ENCODE peak calls at places on chromosomes 5 and 9, in six cellular contexts. X, J, W, P, D and G are unnamed samples.
A peak's percentile ranks its signal among the peaks of the same experiment; 100 is the strongest.

GRCh38 chr5:108727154-108727638 is 20.5 kb upstream of the FER start:
- DNase-seq in P (no peak), W (peak; percentile 26), D (no peak), J (no peak), X (peak; percentile 59), G (no peak)

GRCh38 chr9:127212453-127212852 is 52.1 kb upstream of the GARNL3 start:
- DNase-seq in D (no peak), W (no peak), P (no peak), X (no peak), J (no peak), G (no peak)

GRCh38 chr5:142881727-142882126 is 111.5 kb downstream of the ARHGAP26 start:
- DNase-seq in J (no peak), W (no peak), P (no peak), D (no peak), X (no peak), G (no peak)

GRCh38 chr9:110178281-110178680 is 29.7 kb downstream of the C9orf152 start:
- DNase-seq in X (no peak), D (no peak), J (no peak), W (no peak), P (no peak), G (no peak)

GRCh38 chr9:93636667-93637066 is 60.3 kb downstream of the PHF2 start:
- DNase-seq in J (no peak), X (no peak), P (no peak), D (no peak), W (no peak), G (no peak)

GRCh38 chr5:136020383-136021015 is 8.3 kb upstream of the TGFBI start:
- DNase-seq in P (no peak), J (no peak), D (peak; percentile 88), X (no peak), W (peak; percentile 97), G (no peak)

GRCh38 chr5:142277796-142278195 is 47.0 kb downstream of the SPRY4 start:
- DNase-seq in P (no peak), X (no peak), W (no peak), J (no peak), D (no peak), G (no peak)

GRCh38 chr9:22037954-22038690 is 29.0 kb upstream of the CDKN2B start:
- DNase-seq in P (no peak), W (peak; percentile 66), D (no peak), X (no peak), J (no peak), G (no peak)

GRCh38 chr9:124894741-124895170 is 32.8 kb downstream of the ARPC5L start:
- DNase-seq in D (peak; percentile 14), W (peak; percentile 79), J (no peak), P (peak; percentile 37), X (no peak), G (no peak)

GRCh38 chr5:135335031-135335828 is 63.8 kb downstream of the MACROH2A1 start:
- DNase-seq in J (no peak), W (peak; percentile 45), X (no peak), P (no peak), D (no peak), G (no peak)

GRCh38 chr9:4936823-4937222 is 48.2 kb upstream of the JAK2 start:
- DNase-seq in P (peak; percentile 38), D (no peak), J (no peak), W (no peak), X (no peak), G (no peak)

GRCh38 chr9:136705564-136705963 is 6.8 kb upstream of the DIPK1B start:
- DNase-seq in X (no peak), D (no peak), P (no peak), W (no peak), J (no peak), G (no peak)

GRCh38 chr9:18493361-18494015 is 19.5 kb downstream of the ADAMTSL1 start:
- DNase-seq in W (no peak), P (no peak), D (peak; percentile 39), J (no peak), X (no peak), G (no peak)

GRCh38 chr5:148554621-148555020 is 99.7 kb downstream of the HTR4 start:
- DNase-seq in J (no peak), X (no peak), P (no peak), W (no peak), D (no peak), G (no peak)

GRCh38 chr5:126395198-126395597 is 28.0 kb upstream of the GRAMD2B start:
- DNase-seq in W (peak; percentile 97), J (no peak), D (no peak), P (no peak), X (no peak), G (no peak)

GRCh38 chr5:80934751-80935150 is 25.4 kb upstream of the RASGRF2 start:
- DNase-seq in W (no peak), P (no peak), D (no peak), J (no peak), X (no peak), G (no peak)

GRCh38 chr5:113682497-113683136 is 169.1 kb downstream of the YTHDC2 start:
- DNase-seq in P (no peak), W (peak; percentile 22), J (no peak), D (no peak), X (no peak), G (no peak)

GRCh38 chr5:161546463-161547301 is at the start of gene GABRB2:
- DNase-seq in D (no peak), X (peak; percentile 72), P (peak; percentile 83), W (peak; percentile 21), J (no peak), G (peak; percentile 22)

GRCh38 chr5:152529456-152529855 is 124.4 kb upstream of the NMUR2 start:
- DNase-seq in D (no peak), J (no peak), P (no peak), W (no peak), X (no peak), G (no peak)

GRCh38 chr5:43571237-43571636 is 14.4 kb upstream of the PAIP1 start:
- DNase-seq in W (no peak), X (no peak), D (no peak), J (no peak), P (no peak), G (no peak)

GRCh38 chr5:26749829-26750228 is 288.6 kb downstream of the CDH9 start:
- DNase-seq in J (no peak), X (no peak), D (no peak), W (no peak), P (no peak), G (no peak)

GRCh38 chr5:176542135-176542595 is 5.0 kb upstream of the RNF44 start:
- DNase-seq in J (peak; percentile 65), P (peak; percentile 29), X (no peak), D (no peak), W (no peak), G (no peak)

GRCh38 chr9:121362813-121363585 is 7.1 kb downstream of the STOM start:
- DNase-seq in P (no peak), D (peak; percentile 95), X (no peak), J (no peak), W (peak; percentile 77), G (no peak)

GRCh38 chr9:89606567-89607311 is 1.9 kb downstream of the GADD45G start:
- DNase-seq in X (no peak), J (no peak), W (peak; percentile 8), P (peak; percentile 7), D (no peak), G (peak; percentile 55)

GRCh38 chr5:146628950-146629349 is 113.0 kb upstream of the GPR151 start:
- DNase-seq in W (no peak), D (no peak), P (no peak), J (no peak), X (no peak), G (no peak)

GRCh38 chr9:111483862-111484563 is at the start of gene ECPAS:
- DNase-seq in X (peak; percentile 82), W (peak; percentile 80), D (peak; percentile 20), J (peak; percentile 49), P (peak; percentile 85), G (peak; percentile 40)

GRCh38 chr9:70484232-70485130 is 70.0 kb upstream of the KLF9 start:
- DNase-seq in D (no peak), J (no peak), W (peak; percentile 95), P (peak; percentile 48), X (no peak), G (peak; percentile 40)

GRCh38 chr5:39201160-39201794 is 18.1 kb downstream of the FYB1 start:
- DNase-seq in W (no peak), D (no peak), J (no peak), X (no peak), P (no peak), G (no peak)
- TF ChIP-seq CTCF in W (no peak), D (no peak), J (peak; percentile 45), X (no peak), P (no peak), G (no peak)

GRCh38 chr5:15191012-15191411 is 309.0 kb upstream of the FBXL7 start:
- DNase-seq in X (no peak), D (no peak), P (no peak), W (peak; percentile 44), J (no peak), G (no peak)
- TF ChIP-seq CTCF in X (peak; percentile 48), D (no peak), P (no peak), W (peak; percentile 51), J (no peak), G (no peak)

GRCh38 chr9:101467690-101468089 is 32.1 kb upstream of the ALDOB start:
- DNase-seq in W (no peak), X (no peak), P (no peak), J (no peak), D (no peak), G (no peak)

GRCh38 chr9:101468116-101468515 is 32.5 kb upstream of the ALDOB start:
- DNase-seq in X (no peak), P (no peak), J (no peak), D (no peak), W (no peak), G (no peak)

GRCh38 chr9:101466863-101467262 is 31.3 kb upstream of the ALDOB start:
- DNase-seq in D (no peak), W (no peak), P (no peak), J (no peak), X (no peak), G (no peak)

GRCh38 chr9:101463397-101463796 is 27.8 kb upstream of the ALDOB start:
- DNase-seq in W (peak; percentile 59), D (no peak), J (no peak), P (no peak), X (no peak), G (no peak)

GRCh38 chr9:101465330-101465915 is 29.8 kb upstream of the ALDOB start:
- DNase-seq in P (no peak), X (no peak), D (peak; percentile 63), W (peak; percentile 82), J (no peak), G (peak; percentile 27)
- TF ChIP-seq CTCF in P (no peak), X (peak; percentile 69), D (peak; percentile 69), W (peak; percentile 72), J (no peak), G (peak; percentile 71)

DNA sequence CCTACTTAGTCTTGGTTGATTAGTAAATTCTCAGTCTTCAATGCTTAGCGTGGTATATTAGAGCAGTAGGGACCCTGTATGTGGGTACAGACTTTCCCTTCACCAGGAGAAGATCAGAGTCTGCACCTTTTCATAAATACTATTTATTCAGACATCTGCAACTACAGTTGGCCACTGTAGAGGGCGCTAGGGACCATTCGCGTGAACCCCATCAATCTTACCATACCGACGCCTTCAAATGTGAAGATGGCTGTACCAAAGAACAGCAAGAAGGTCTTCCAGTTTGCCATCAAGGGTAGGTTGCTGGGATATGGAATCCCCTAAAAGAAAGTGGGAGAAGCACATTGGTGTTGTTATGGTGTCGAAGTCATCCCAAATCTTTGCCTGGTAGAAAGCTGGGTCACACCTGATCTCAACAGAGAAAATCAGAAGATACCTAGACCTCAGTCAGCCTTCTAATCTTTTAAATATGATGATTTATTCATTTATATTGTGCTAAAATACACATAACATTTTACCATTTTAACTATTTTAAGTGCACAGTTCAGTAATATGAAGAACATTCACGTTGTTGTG is 19.1 kb downstream of the SLC36A3 start:
- DNase-seq in P (no peak), J (no peak), D (no peak), W (no peak), X (no peak), G (no peak)
- TF ChIP-seq CTCF in P (peak; percentile 35), J (no peak), D (peak; percentile 21), W (peak; percentile 43), X (no peak), G (peak; percentile 8)